ENCODE peak calls at places on chromosome 19, in five cellular contexts. One of them, this sample, is unnamed.

GRCh38 chr19:41541990-41542584 is 33.9 kb upstream of the CEACAM21 start:
- DNase-seq in transverse colon: peak
- DNase-seq in lung: peak
- DNase-seq in fibroblast of pulmonary artery: peak
- DNase-seq in HepG2: peak
- DNase-seq in this sample: peak

GRCh38 chr19:43966079-43966694 is 15.2 kb downstream of the ZNF221 start:
- DNase-seq in lung: no peak
- DNase-seq in transverse colon: no peak
- DNase-seq in HepG2: no peak
- DNase-seq in fibroblast of pulmonary artery: peak
- DNase-seq in this sample: peak

GRCh38 chr19:54179921-54180452 is 7.0 kb upstream of the TMC4 start:
- DNase-seq in fibroblast of pulmonary artery: peak
- DNase-seq in transverse colon: peak
- DNase-seq in HepG2: peak
- DNase-seq in lung: no peak
- DNase-seq in this sample: peak

GRCh38 chr19:36128392-36128736 is 11.5 kb upstream of the CAPNS1 start:
- DNase-seq in fibroblast of pulmonary artery: no peak
- DNase-seq in HepG2: peak
- DNase-seq in lung: no peak
- DNase-seq in transverse colon: peak
- DNase-seq in this sample: no peak

GRCh38 chr19:49807174-49807830 is 5.8 kb downstream of the FUZ start:
- DNase-seq in fibroblast of pulmonary artery: no peak
- DNase-seq in lung: no peak
- DNase-seq in HepG2: no peak
- DNase-seq in transverse colon: no peak
- DNase-seq in this sample: no peak

GRCh38 chr19:47363758-47364529 is 14.8 kb downstream of the DHX34 start:
- DNase-seq in HepG2: no peak
- DNase-seq in lung: no peak
- DNase-seq in transverse colon: no peak
- DNase-seq in fibroblast of pulmonary artery: peak
- DNase-seq in this sample: peak

GRCh38 chr19:11418518-11419506 is at the start of gene RGL3:
- DNase-seq in lung: peak
- DNase-seq in HepG2: no peak
- DNase-seq in transverse colon: peak
- DNase-seq in fibroblast of pulmonary artery: no peak
- DNase-seq in this sample: no peak

GRCh38 chr19:4439243-4439642 is 18.4 kb downstream of the UBXN6 start:
- DNase-seq in lung: no peak
- DNase-seq in transverse colon: no peak
- DNase-seq in HepG2: no peak
- DNase-seq in fibroblast of pulmonary artery: no peak
- DNase-seq in this sample: no peak

GRCh38 chr19:16626796-16627193 is 1.2 kb downstream of the MED26 start:
- DNase-seq in lung: no peak
- DNase-seq in HepG2: no peak
- DNase-seq in transverse colon: no peak
- DNase-seq in fibroblast of pulmonary artery: no peak
- DNase-seq in this sample: no peak

GRCh38 chr19:34962945-34963530 is 991 bp downstream of the ZNF792 start:
- DNase-seq in transverse colon: no peak
- DNase-seq in HepG2: no peak
- DNase-seq in fibroblast of pulmonary artery: peak
- DNase-seq in lung: no peak
- DNase-seq in this sample: peak

GRCh38 chr19:54245936-54246335 is 3.3 kb upstream of the LILRA6 start:
- DNase-seq in fibroblast of pulmonary artery: no peak
- DNase-seq in transverse colon: no peak
- DNase-seq in lung: no peak
- DNase-seq in HepG2: no peak
- DNase-seq in this sample: no peak

GRCh38 chr19:53432088-53432661 is 391 bp downstream of the ZNF761 start:
- DNase-seq in HepG2: no peak
- DNase-seq in lung: peak
- DNase-seq in fibroblast of pulmonary artery: peak
- DNase-seq in transverse colon: peak
- DNase-seq in this sample: no peak

GRCh38 chr19:6278740-6279619 is 795 bp downstream of the MLLT1 start:
- DNase-seq in lung: no peak
- DNase-seq in transverse colon: no peak
- DNase-seq in fibroblast of pulmonary artery: no peak
- DNase-seq in HepG2: no peak
- DNase-seq in this sample: no peak

GRCh38 chr19:45730389-45731288 is at the start of gene FBXO46:
- DNase-seq in fibroblast of pulmonary artery: peak
- DNase-seq in lung: peak
- DNase-seq in HepG2: peak
- DNase-seq in transverse colon: peak
- DNase-seq in this sample: peak

GRCh38 chr19:1264801-1265610 is 4.1 kb upstream of the CIRBP start:
- DNase-seq in transverse colon: peak
- DNase-seq in fibroblast of pulmonary artery: peak
- DNase-seq in lung: peak
- DNase-seq in HepG2: peak
- DNase-seq in this sample: peak

GRCh38 chr19:46615966-46616365 is 8.9 kb downstream of the PTGIR start:
- DNase-seq in HepG2: no peak
- DNase-seq in fibroblast of pulmonary artery: no peak
- DNase-seq in lung: no peak
- DNase-seq in transverse colon: no peak
- DNase-seq in this sample: no peak

GRCh38 chr19:47107201-47107952 is 6.2 kb downstream of the ZC3H4 start:
- DNase-seq in HepG2: peak
- DNase-seq in lung: no peak
- DNase-seq in fibroblast of pulmonary artery: no peak
- DNase-seq in transverse colon: no peak
- DNase-seq in this sample: peak

GRCh38 chr19:1429750-1430149 is 8.4 kb upstream of the RPS15 start:
- DNase-seq in lung: no peak
- DNase-seq in HepG2: no peak
- DNase-seq in transverse colon: peak
- DNase-seq in fibroblast of pulmonary artery: no peak
- DNase-seq in this sample: no peak

GRCh38 chr19:17076539-17076919 is 952 bp downstream of the MYO9B start:
- DNase-seq in lung: no peak
- DNase-seq in HepG2: no peak
- DNase-seq in fibroblast of pulmonary artery: no peak
- DNase-seq in transverse colon: peak
- DNase-seq in this sample: no peak

GRCh38 chr19:55112246-55112780 is 5.1 kb downstream of the PPP1R12C start:
- DNase-seq in transverse colon: no peak
- DNase-seq in lung: no peak
- DNase-seq in fibroblast of pulmonary artery: no peak
- DNase-seq in HepG2: no peak
- DNase-seq in this sample: no peak

GRCh38 chr19:10766681-10767201 is 48.9 kb downstream of the DNM2 start:
- DNase-seq in fibroblast of pulmonary artery: peak
- DNase-seq in lung: no peak
- DNase-seq in transverse colon: no peak
- DNase-seq in HepG2: no peak
- DNase-seq in this sample: peak

GRCh38 chr19:15159251-15159650 is 41.5 kb downstream of the NOTCH3 start:
- DNase-seq in transverse colon: no peak
- DNase-seq in HepG2: no peak
- DNase-seq in fibroblast of pulmonary artery: peak
- DNase-seq in lung: no peak
- DNase-seq in this sample: peak

GRCh38 chr19:10894911-10895213 is 23.5 kb downstream of the CARM1 start:
- DNase-seq in HepG2: no peak
- DNase-seq in transverse colon: no peak
- DNase-seq in fibroblast of pulmonary artery: no peak
- DNase-seq in lung: no peak
- DNase-seq in this sample: no peak

GRCh38 chr19:9406798-9407352 is 28.5 kb downstream of the ZNF266 start:
- DNase-seq in transverse colon: peak
- DNase-seq in HepG2: no peak
- DNase-seq in fibroblast of pulmonary artery: peak
- DNase-seq in lung: peak
- DNase-seq in this sample: peak

GRCh38 chr19:6811906-6812305 is 39.4 kb downstream of the VAV1 start:
- DNase-seq in transverse colon: no peak
- DNase-seq in HepG2: peak
- DNase-seq in fibroblast of pulmonary artery: peak
- DNase-seq in lung: no peak
- DNase-seq in this sample: peak

GRCh38 chr19:4877753-4878490 is 10.5 kb upstream of the PLIN3 start:
- DNase-seq in lung: no peak
- DNase-seq in HepG2: no peak
- DNase-seq in fibroblast of pulmonary artery: no peak
- DNase-seq in transverse colon: peak
- DNase-seq in this sample: peak

GRCh38 chr19:5086725-5087439 is 118.0 kb downstream of the KDM4B start:
- DNase-seq in lung: no peak
- DNase-seq in HepG2: no peak
- DNase-seq in transverse colon: no peak
- DNase-seq in fibroblast of pulmonary artery: no peak
- DNase-seq in this sample: no peak

GRCh38 chr19:15251749-15252397 is 19.6 kb upstream of the EPHX3 start:
- DNase-seq in HepG2: peak
- DNase-seq in fibroblast of pulmonary artery: peak
- DNase-seq in lung: peak
- DNase-seq in transverse colon: peak
- DNase-seq in this sample: peak

GRCh38 chr19:52646571-52647222 is 8.5 kb upstream of the ZNF83 start:
- DNase-seq in HepG2: no peak
- DNase-seq in lung: no peak
- DNase-seq in fibroblast of pulmonary artery: no peak
- DNase-seq in transverse colon: no peak
- DNase-seq in this sample: peak

GRCh38 chr19:55088543-55089265 is 13.0 kb downstream of the EPS8L1 start:
- DNase-seq in transverse colon: peak
- DNase-seq in fibroblast of pulmonary artery: peak
- DNase-seq in lung: peak
- DNase-seq in HepG2: peak
- DNase-seq in this sample: peak

DNA sequence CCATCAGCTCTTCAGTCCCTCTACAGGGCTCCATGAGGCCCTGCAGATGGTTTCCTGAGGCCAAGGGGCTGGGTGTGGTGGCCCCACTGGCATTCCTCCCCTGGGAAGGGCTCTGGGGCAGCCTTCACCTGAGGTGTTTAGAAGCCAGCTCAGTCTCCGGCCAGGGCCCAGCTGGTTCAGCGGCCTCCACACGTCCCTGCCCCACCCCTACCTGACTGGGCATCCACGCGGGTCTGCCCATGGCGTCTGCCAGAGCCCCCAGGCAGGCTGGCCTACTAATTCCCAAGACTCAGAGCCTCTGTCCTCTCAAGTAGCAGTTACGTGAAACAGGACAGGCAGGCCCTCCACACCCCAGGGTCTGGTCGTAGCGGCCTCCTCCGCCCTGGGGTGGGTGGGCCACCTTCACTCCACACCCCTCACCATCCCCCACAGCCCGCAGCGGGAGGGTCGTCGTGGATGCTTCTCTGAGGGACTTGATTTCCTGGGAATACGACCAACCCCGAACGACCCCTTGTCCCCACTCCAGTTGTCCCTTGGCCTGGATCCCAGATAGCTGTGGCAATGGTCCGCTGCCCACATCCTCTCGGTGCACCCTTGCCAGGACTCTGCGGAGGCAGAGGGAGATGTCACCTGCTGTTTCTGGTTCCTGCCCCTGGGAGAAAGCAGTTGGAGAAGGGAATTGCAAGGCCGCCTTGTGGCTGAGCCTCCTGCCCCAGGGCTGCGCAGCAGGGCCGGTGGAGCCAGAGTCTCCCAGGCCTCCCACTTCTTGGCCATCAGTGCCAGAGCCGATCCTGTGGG is 24.3 kb downstream of the CAPN12 start:
- DNase-seq in HepG2: no peak
- DNase-seq in fibroblast of pulmonary artery: no peak
- DNase-seq in lung: no peak
- DNase-seq in transverse colon: no peak
- DNase-seq in this sample: peak
- TF ChIP-seq CTCF in HepG2: no peak
- TF ChIP-seq CTCF in fibroblast of pulmonary artery: no peak
- TF ChIP-seq CTCF in lung: no peak
- TF ChIP-seq CTCF in transverse colon: no peak
- TF ChIP-seq CTCF in this sample: peak

GRCh38 chr19:18785179-18786124 is 5.7 kb downstream of the COMP start:
- DNase-seq in transverse colon: peak
- DNase-seq in fibroblast of pulmonary artery: peak
- DNase-seq in HepG2: peak
- DNase-seq in lung: peak
- DNase-seq in this sample: peak
- H3K4me3 ChIP-seq in transverse colon: no peak
- H3K4me3 ChIP-seq in fibroblast of pulmonary artery: no peak
- H3K4me3 ChIP-seq in HepG2: peak
- H3K4me3 ChIP-seq in lung: no peak
- H3K4me3 ChIP-seq in this sample: no peak

GRCh38 chr19:18412610-18413239 is 6.5 kb upstream of the SSBP4 start:
- DNase-seq in HepG2: no peak
- DNase-seq in fibroblast of pulmonary artery: no peak
- DNase-seq in lung: no peak
- DNase-seq in transverse colon: no peak
- DNase-seq in this sample: no peak

GRCh38 chr19:18406749-18407148 is 9.3 kb upstream of the LRRC25 start:
- DNase-seq in lung: no peak
- DNase-seq in HepG2: no peak
- DNase-seq in fibroblast of pulmonary artery: no peak
- DNase-seq in transverse colon: no peak
- DNase-seq in this sample: no peak

DNA sequence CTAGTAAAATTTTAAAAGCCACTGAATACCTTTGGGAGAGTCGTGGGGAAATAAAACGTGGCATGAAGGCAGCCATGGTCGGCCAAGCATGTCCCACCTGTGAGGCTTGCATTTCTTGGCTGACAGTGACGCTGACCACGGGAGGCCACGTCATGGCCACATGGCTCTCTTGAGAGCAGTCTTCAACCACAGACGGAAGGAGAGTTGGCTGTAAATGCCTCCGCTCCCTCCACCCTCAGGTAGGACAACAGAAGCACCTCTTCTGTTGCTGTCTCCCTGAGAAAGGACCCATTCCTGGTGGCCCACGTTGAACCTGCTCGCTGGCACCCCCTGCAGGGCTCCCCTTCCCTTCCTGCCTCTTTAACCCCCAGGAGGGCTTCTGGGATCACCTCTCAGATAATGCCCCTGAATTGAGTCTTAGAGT is 10.6 kb upstream of the LRRC25 start:
- DNase-seq in HepG2: no peak
- DNase-seq in lung: no peak
- DNase-seq in fibroblast of pulmonary artery: no peak
- DNase-seq in transverse colon: peak
- DNase-seq in this sample: no peak
- TF ChIP-seq CTCF in HepG2: peak
- TF ChIP-seq CTCF in lung: no peak
- TF ChIP-seq CTCF in fibroblast of pulmonary artery: peak
- TF ChIP-seq CTCF in transverse colon: peak
- TF ChIP-seq CTCF in this sample: peak

GRCh38 chr19:2609389-2610116 is 92.9 kb downstream of the GNG7 start:
- DNase-seq in fibroblast of pulmonary artery: no peak
- DNase-seq in lung: no peak
- DNase-seq in transverse colon: no peak
- DNase-seq in HepG2: no peak
- DNase-seq in this sample: no peak
- H3K4me3 ChIP-seq in fibroblast of pulmonary artery: no peak
- H3K4me3 ChIP-seq in lung: no peak
- H3K4me3 ChIP-seq in transverse colon: no peak
- H3K4me3 ChIP-seq in HepG2: no peak
- H3K4me3 ChIP-seq in this sample: no peak

GRCh38 chr19:42693760-42694350 is 46.4 kb downstream of the PSG3 start:
- DNase-seq in HepG2: peak
- DNase-seq in fibroblast of pulmonary artery: peak
- DNase-seq in lung: no peak
- DNase-seq in transverse colon: no peak
- DNase-seq in this sample: peak
- TF ChIP-seq CTCF in HepG2: peak
- TF ChIP-seq CTCF in fibroblast of pulmonary artery: peak
- TF ChIP-seq CTCF in lung: no peak
- TF ChIP-seq CTCF in transverse colon: no peak
- TF ChIP-seq CTCF in this sample: peak

This sample was measured in astrocyte of the spinal cord.